ENCODE peak calls at places on chromosomes 16 and 17, in ten cellular contexts. E is esophagus squamous epithelium; W is AG09309; F is lower leg skin; P is bronchial epithelial cell; J is HCT116; D is CD8-positive, alpha-beta T cell; U is A673; X is HFF-Myc; G is thoracic aorta. Q is an unnamed sample.

GRCh38 chr16:86697715-86698114 is 119.4 kb downstream of the FOXL1 start:
- DNase-seq in X (peak; percentile 39), W (no peak), P (no peak), D (no peak), G (no peak), E (no peak), U (peak; percentile 43), F (no peak), J (no peak), Q (peak; percentile 16)

GRCh38 chr16:86303787-86304685 is 206.3 kb upstream of the FOXF1 start:
- DNase-seq in U (no peak), X (no peak), P (no peak), E (no peak), D (no peak), G (no peak), J (no peak), W (no peak), F (no peak), Q (no peak)

GRCh38 chr16:23119570-23119969 is 29.7 kb downstream of the USP31 start:
- DNase-seq in J (no peak), U (no peak), G (no peak), F (no peak), D (no peak), X (peak; percentile 42), E (no peak), W (peak; percentile 46), P (peak; percentile 81), Q (no peak)

GRCh38 chr17:60534613-60535157 is 8.6 kb upstream of the APPBP2 start:
- DNase-seq in P (no peak), D (no peak), X (no peak), J (no peak), F (no peak), E (no peak), U (no peak), G (no peak), W (no peak), Q (no peak)

GRCh38 chr17:50603340-50603739 is 31.3 kb upstream of the ABCC3 start:
- DNase-seq in E (no peak), J (no peak), D (no peak), G (no peak), X (no peak), F (no peak), U (peak; percentile 27), P (no peak), W (no peak), Q (no peak)

GRCh38 chr17:65027305-65027704 is 29.2 kb downstream of the GNA13 start:
- DNase-seq in G (no peak), U (peak; percentile 69), X (peak; percentile 43), D (peak; percentile 66), W (no peak), J (peak; percentile 65), E (no peak), P (peak; percentile 85), F (no peak), Q (no peak)

GRCh38 chr17:32876414-32877163 is at the start of gene MYO1D:
- DNase-seq in D (peak; percentile 76), X (no peak), W (no peak), F (peak; percentile 48), G (no peak), E (no peak), P (peak; percentile 60), U (peak; percentile 28), J (peak; percentile 46), Q (no peak)

GRCh38 chr16:11748404-11749254 is 6.0 kb upstream of the TXNDC11 start:
- DNase-seq in E (no peak), X (no peak), U (no peak), F (no peak), G (no peak), W (no peak), J (no peak), P (no peak), D (no peak), Q (no peak)

GRCh38 chr17:50263293-50264262 is 10.7 kb upstream of the TMEM92 start:
- DNase-seq in X (no peak), E (no peak), P (no peak), W (no peak), U (no peak), J (no peak), F (no peak), D (no peak), G (no peak), Q (no peak)

GRCh38 chr16:82456683-82457082 is 170.1 kb upstream of the CDH13 start:
- DNase-seq in U (peak; percentile 70), E (no peak), G (no peak), X (peak; percentile 24), D (no peak), J (peak; percentile 57), W (peak; percentile 57), P (peak; percentile 65), F (peak; percentile 21), Q (no peak)

DNA sequence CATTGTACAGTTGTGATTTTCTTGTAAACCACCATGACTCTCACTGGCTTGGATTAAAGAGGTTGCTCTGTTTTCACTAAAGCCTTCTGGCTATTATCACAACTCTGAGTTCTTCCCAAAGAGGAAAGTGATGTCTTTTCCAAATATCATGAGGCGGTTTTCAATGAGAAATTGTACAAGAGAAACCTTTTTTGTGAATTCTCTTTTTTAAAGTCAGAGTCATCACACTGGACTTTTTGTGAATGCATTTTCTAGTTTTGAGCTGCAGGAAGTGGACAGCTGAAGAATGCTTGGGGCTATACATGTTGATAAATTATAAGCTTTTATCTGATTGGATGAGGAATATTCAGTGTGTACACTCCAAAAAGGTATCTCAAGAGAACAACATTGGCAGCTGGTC is 100.2 kb downstream of the PHKB start:
- DNase-seq in D (no peak), P (no peak), U (no peak), X (no peak), E (no peak), J (no peak), W (no peak), G (no peak), F (no peak), Q (no peak)
- H3K4me3 ChIP-seq in D (no peak overlapping the region), P (no peak overlapping the region), U (no peak overlapping the region), X (no peak overlapping the region), E (no peak overlapping the region), J (no peak overlapping the region), W (no peak overlapping the region), G (no peak overlapping the region), F (no peak overlapping the region), Q (no peak overlapping the region)

GRCh38 chr17:18087610-18088491 is at the start of gene DRG2:
- DNase-seq in U (peak; percentile 93), P (peak; percentile 73), W (peak; percentile 59), D (peak; percentile 86), G (peak; percentile 68), X (peak; percentile 69), E (peak; percentile 63), F (peak; percentile 84), J (peak; percentile 83), Q (peak; percentile 76)
- TF ChIP-seq CTCF in U (peak; percentile 15), P (peak; percentile 17), W (no peak), D (no peak), G (no peak), X (no peak), E (peak; percentile 18), F (no peak), J (no peak), Q (no peak)

DNA sequence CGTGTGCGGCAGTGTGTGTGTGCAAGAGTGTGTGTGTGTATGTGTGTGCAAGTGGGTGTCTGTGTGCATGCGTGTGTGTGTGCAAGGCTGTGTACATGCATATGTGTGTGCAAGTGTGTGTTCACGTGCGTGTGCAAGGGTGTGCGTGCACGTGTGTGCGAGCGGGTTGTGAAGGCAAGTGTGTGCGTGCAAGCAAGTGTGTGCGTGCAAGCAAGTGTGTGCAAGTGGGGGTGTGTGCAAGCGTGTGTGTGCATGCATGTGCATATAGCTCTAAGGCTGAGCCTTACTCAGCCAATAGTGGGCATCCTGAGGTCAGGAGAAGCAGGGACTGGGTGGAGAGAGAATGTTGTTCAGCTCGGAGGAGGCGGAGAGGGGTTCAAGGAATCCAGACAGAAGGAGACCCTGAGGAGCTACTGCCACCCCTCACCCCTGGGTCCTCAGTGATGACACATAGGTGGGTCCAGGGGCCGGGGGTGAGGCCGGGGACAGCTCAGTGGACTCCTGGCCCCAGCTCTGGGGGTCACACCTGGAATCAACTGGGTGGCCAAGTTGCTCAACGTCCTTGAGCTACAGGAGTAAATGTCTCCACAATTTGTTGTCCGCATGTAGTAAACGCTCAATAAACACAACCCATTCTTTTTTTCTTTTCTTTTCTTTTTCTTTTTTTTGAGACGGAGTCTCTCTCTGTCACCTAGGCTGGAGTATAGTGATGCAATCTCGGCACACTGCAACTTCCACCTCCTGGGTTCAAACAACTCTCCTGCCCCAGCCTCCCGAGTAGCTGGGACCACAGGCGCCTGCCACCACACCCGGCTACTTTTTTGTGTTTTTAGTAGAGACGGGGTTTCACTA is 1.8 kb downstream of the PRR29 start:
- DNase-seq in P (no peak), F (no peak), W (no peak), J (no peak), X (no peak), D (no peak), U (no peak), E (no peak), G (no peak), Q (no peak)
- H3K4me3 ChIP-seq in P (no peak overlapping the region), F (no peak overlapping the region), W (no peak overlapping the region), J (no peak overlapping the region), X (no peak overlapping the region), D (no peak overlapping the region), U (no peak overlapping the region), E (no peak overlapping the region), G (no peak overlapping the region), Q (no peak overlapping the region)

GRCh38 chr17:81397314-81398169 is 2.3 kb downstream of the BAHCC1 start:
- DNase-seq in W (no peak), U (peak; percentile 86), E (no peak), P (no peak), J (no peak), X (no peak), F (no peak), G (no peak), D (no peak), Q (no peak)
- TF ChIP-seq CTCF in W (peak; percentile 21), U (peak; percentile 30), E (peak; percentile 23), P (peak; percentile 3), J (peak; percentile 61), X (peak; percentile 11), F (no peak), G (peak; percentile 46), D (no peak), Q (peak; percentile 30)

GRCh38 chr17:74216505-74216904 is 3.1 kb downstream of the TTYH2 start:
- DNase-seq in W (no peak), U (no peak), J (no peak), D (no peak), G (no peak), F (no peak), P (no peak), E (no peak), X (no peak), Q (no peak)

GRCh38 chr17:74217036-74217725 is 3.8 kb downstream of the TTYH2 start:
- DNase-seq in F (no peak), J (no peak), U (no peak), X (no peak), E (no peak), G (no peak), D (no peak), W (no peak), P (no peak), Q (no peak)

GRCh38 chr17:74214642-74215331 is 1.4 kb downstream of the TTYH2 start:
- DNase-seq in G (no peak), W (no peak), U (peak; percentile 60), P (no peak), X (no peak), J (no peak), E (no peak), D (no peak), F (no peak), Q (no peak)

GRCh38 chr17:74213897-74214386 is 571 bp downstream of the TTYH2 start:
- DNase-seq in X (no peak), J (no peak), U (peak; percentile 29), P (no peak), F (no peak), W (no peak), D (no peak), G (no peak), E (no peak), Q (no peak)

GRCh38 chr17:74215332-74215727 is 2.0 kb downstream of the TTYH2 start:
- DNase-seq in J (no peak), W (no peak), P (no peak), F (no peak), G (no peak), U (no peak), E (no peak), D (no peak), X (no peak), Q (no peak)
- H3K4me3 ChIP-seq in J (no peak overlapping the region), W (no peak overlapping the region), P (no peak overlapping the region), F (no peak overlapping the region), G (no peak overlapping the region), U (no peak overlapping the region), E (no peak overlapping the region), D (peak overlapping the region; percentile 12), X (no peak overlapping the region), Q (no peak overlapping the region)